ENCODE peak calls at places on chromosomes 5 and 9, in ten cellular contexts. One of them, this sample, is unnamed.

GRCh38 chr5:177071671-177072385 is 14.9 kb upstream of the FGFR4 start:
- DNase-seq in nucleus accumbens: peak
- DNase-seq in BE2C: peak
- DNase-seq in activated naive CD4-positive, alpha-beta T cell treated with anti-CD3 and anti-CD28 coated beads, Interleukin-2, amount 50 U/mL, for 16 hours: peak
- DNase-seq in psoas muscle: no peak
- DNase-seq in substantia nigra: peak
- DNase-seq in NCI-H1417: peak
- DNase-seq in DMS153: peak
- DNase-seq in amniotic stem cell: peak
- DNase-seq in hippocampal formation: peak
- DNase-seq in this sample: no peak

GRCh38 chr5:107370569-107370968 is 300.2 kb downstream of the EFNA5 start:
- DNase-seq in NCI-H1417: no peak
- DNase-seq in nucleus accumbens: no peak
- DNase-seq in amniotic stem cell: no peak
- DNase-seq in BE2C: no peak
- DNase-seq in activated naive CD4-positive, alpha-beta T cell treated with anti-CD3 and anti-CD28 coated beads, Interleukin-2, amount 50 U/mL, for 16 hours: no peak
- DNase-seq in hippocampal formation: no peak
- DNase-seq in substantia nigra: no peak
- DNase-seq in DMS153: no peak
- DNase-seq in psoas muscle: no peak
- DNase-seq in this sample: no peak

GRCh38 chr5:43038523-43038989 is 1.6 kb downstream of the ANXA2R start:
- DNase-seq in nucleus accumbens: no peak
- DNase-seq in psoas muscle: no peak
- DNase-seq in activated naive CD4-positive, alpha-beta T cell treated with anti-CD3 and anti-CD28 coated beads, Interleukin-2, amount 50 U/mL, for 16 hours: peak
- DNase-seq in DMS153: no peak
- DNase-seq in NCI-H1417: peak
- DNase-seq in BE2C: no peak
- DNase-seq in hippocampal formation: no peak
- DNase-seq in amniotic stem cell: no peak
- DNase-seq in substantia nigra: no peak
- DNase-seq in this sample: no peak

GRCh38 chr5:143557061-143557818 is 153.8 kb upstream of the NR3C1 start:
- DNase-seq in hippocampal formation: no peak
- DNase-seq in amniotic stem cell: no peak
- DNase-seq in DMS153: peak
- DNase-seq in activated naive CD4-positive, alpha-beta T cell treated with anti-CD3 and anti-CD28 coated beads, Interleukin-2, amount 50 U/mL, for 16 hours: no peak
- DNase-seq in nucleus accumbens: no peak
- DNase-seq in psoas muscle: no peak
- DNase-seq in BE2C: no peak
- DNase-seq in NCI-H1417: peak
- DNase-seq in substantia nigra: no peak
- DNase-seq in this sample: no peak

GRCh38 chr5:9288234-9288633 is 257.6 kb downstream of the SEMA5A start:
- DNase-seq in activated naive CD4-positive, alpha-beta T cell treated with anti-CD3 and anti-CD28 coated beads, Interleukin-2, amount 50 U/mL, for 16 hours: no peak
- DNase-seq in NCI-H1417: no peak
- DNase-seq in substantia nigra: peak
- DNase-seq in BE2C: no peak
- DNase-seq in DMS153: no peak
- DNase-seq in amniotic stem cell: no peak
- DNase-seq in psoas muscle: no peak
- DNase-seq in nucleus accumbens: no peak
- DNase-seq in hippocampal formation: peak
- DNase-seq in this sample: peak

GRCh38 chr9:105328872-105329728 is 84.6 kb downstream of the SLC44A1 start:
- DNase-seq in activated naive CD4-positive, alpha-beta T cell treated with anti-CD3 and anti-CD28 coated beads, Interleukin-2, amount 50 U/mL, for 16 hours: no peak
- DNase-seq in nucleus accumbens: no peak
- DNase-seq in BE2C: no peak
- DNase-seq in NCI-H1417: no peak
- DNase-seq in DMS153: no peak
- DNase-seq in amniotic stem cell: no peak
- DNase-seq in substantia nigra: no peak
- DNase-seq in psoas muscle: peak
- DNase-seq in hippocampal formation: peak
- DNase-seq in this sample: no peak

GRCh38 chr9:122125891-122126331 is 32.8 kb upstream of the TTLL11 start:
- DNase-seq in DMS153: no peak
- DNase-seq in psoas muscle: no peak
- DNase-seq in BE2C: no peak
- DNase-seq in amniotic stem cell: no peak
- DNase-seq in hippocampal formation: no peak
- DNase-seq in NCI-H1417: no peak
- DNase-seq in activated naive CD4-positive, alpha-beta T cell treated with anti-CD3 and anti-CD28 coated beads, Interleukin-2, amount 50 U/mL, for 16 hours: no peak
- DNase-seq in substantia nigra: no peak
- DNase-seq in nucleus accumbens: no peak
- DNase-seq in this sample: no peak

GRCh38 chr9:69604568-69605219 is 67.5 kb downstream of the APBA1 start:
- DNase-seq in hippocampal formation: no peak
- DNase-seq in amniotic stem cell: no peak
- DNase-seq in BE2C: no peak
- DNase-seq in DMS153: no peak
- DNase-seq in NCI-H1417: no peak
- DNase-seq in psoas muscle: no peak
- DNase-seq in substantia nigra: no peak
- DNase-seq in activated naive CD4-positive, alpha-beta T cell treated with anti-CD3 and anti-CD28 coated beads, Interleukin-2, amount 50 U/mL, for 16 hours: no peak
- DNase-seq in nucleus accumbens: no peak
- DNase-seq in this sample: no peak

GRCh38 chr5:156888520-156888919 is 38.4 kb downstream of the PPP1R2B start:
- DNase-seq in activated naive CD4-positive, alpha-beta T cell treated with anti-CD3 and anti-CD28 coated beads, Interleukin-2, amount 50 U/mL, for 16 hours: no peak
- DNase-seq in psoas muscle: no peak
- DNase-seq in amniotic stem cell: no peak
- DNase-seq in NCI-H1417: no peak
- DNase-seq in DMS153: peak
- DNase-seq in BE2C: no peak
- DNase-seq in substantia nigra: no peak
- DNase-seq in hippocampal formation: no peak
- DNase-seq in nucleus accumbens: no peak
- DNase-seq in this sample: no peak

GRCh38 chr9:137305060-137305787 is 3.2 kb upstream of the NRARP start:
- DNase-seq in nucleus accumbens: no peak
- DNase-seq in NCI-H1417: peak
- DNase-seq in hippocampal formation: no peak
- DNase-seq in BE2C: peak
- DNase-seq in substantia nigra: no peak
- DNase-seq in amniotic stem cell: no peak
- DNase-seq in DMS153: peak
- DNase-seq in psoas muscle: peak
- DNase-seq in activated naive CD4-positive, alpha-beta T cell treated with anti-CD3 and anti-CD28 coated beads, Interleukin-2, amount 50 U/mL, for 16 hours: peak
- DNase-seq in this sample: no peak

GRCh38 chr5:180172447-180173197 is 36.4 kb downstream of the RASGEF1C start:
- DNase-seq in BE2C: peak
- DNase-seq in hippocampal formation: no peak
- DNase-seq in DMS153: no peak
- DNase-seq in amniotic stem cell: no peak
- DNase-seq in psoas muscle: no peak
- DNase-seq in NCI-H1417: no peak
- DNase-seq in activated naive CD4-positive, alpha-beta T cell treated with anti-CD3 and anti-CD28 coated beads, Interleukin-2, amount 50 U/mL, for 16 hours: no peak
- DNase-seq in nucleus accumbens: no peak
- DNase-seq in substantia nigra: peak
- DNase-seq in this sample: no peak

GRCh38 chr5:171865431-171865830 is 79.8 kb downstream of the SMIM23 start:
- DNase-seq in amniotic stem cell: no peak
- DNase-seq in substantia nigra: no peak
- DNase-seq in psoas muscle: no peak
- DNase-seq in BE2C: no peak
- DNase-seq in NCI-H1417: no peak
- DNase-seq in nucleus accumbens: no peak
- DNase-seq in hippocampal formation: no peak
- DNase-seq in activated naive CD4-positive, alpha-beta T cell treated with anti-CD3 and anti-CD28 coated beads, Interleukin-2, amount 50 U/mL, for 16 hours: no peak
- DNase-seq in DMS153: no peak
- DNase-seq in this sample: no peak

GRCh38 chr9:22169732-22170131 is 160.6 kb upstream of the CDKN2B start:
- DNase-seq in activated naive CD4-positive, alpha-beta T cell treated with anti-CD3 and anti-CD28 coated beads, Interleukin-2, amount 50 U/mL, for 16 hours: no peak
- DNase-seq in nucleus accumbens: no peak
- DNase-seq in BE2C: no peak
- DNase-seq in NCI-H1417: no peak
- DNase-seq in hippocampal formation: no peak
- DNase-seq in substantia nigra: no peak
- DNase-seq in DMS153: no peak
- DNase-seq in psoas muscle: no peak
- DNase-seq in amniotic stem cell: no peak
- DNase-seq in this sample: no peak

GRCh38 chr9:109817846-109818472 is 38.0 kb downstream of the PALM2AKAP2 start:
- DNase-seq in DMS153: peak
- DNase-seq in substantia nigra: peak
- DNase-seq in hippocampal formation: peak
- DNase-seq in nucleus accumbens: no peak
- DNase-seq in NCI-H1417: peak
- DNase-seq in psoas muscle: no peak
- DNase-seq in activated naive CD4-positive, alpha-beta T cell treated with anti-CD3 and anti-CD28 coated beads, Interleukin-2, amount 50 U/mL, for 16 hours: no peak
- DNase-seq in BE2C: peak
- DNase-seq in amniotic stem cell: peak
- DNase-seq in this sample: no peak

GRCh38 chr5:132714456-132715307 is 22.7 kb downstream of the KIF3A start:
- DNase-seq in BE2C: no peak
- DNase-seq in substantia nigra: no peak
- DNase-seq in nucleus accumbens: no peak
- DNase-seq in hippocampal formation: no peak
- DNase-seq in psoas muscle: no peak
- DNase-seq in activated naive CD4-positive, alpha-beta T cell treated with anti-CD3 and anti-CD28 coated beads, Interleukin-2, amount 50 U/mL, for 16 hours: no peak
- DNase-seq in DMS153: no peak
- DNase-seq in NCI-H1417: no peak
- DNase-seq in amniotic stem cell: no peak
- DNase-seq in this sample: no peak

GRCh38 chr5:137078171-137078665 is 420.9 kb downstream of the SPOCK1 start:
- DNase-seq in activated naive CD4-positive, alpha-beta T cell treated with anti-CD3 and anti-CD28 coated beads, Interleukin-2, amount 50 U/mL, for 16 hours: no peak
- DNase-seq in hippocampal formation: no peak
- DNase-seq in nucleus accumbens: no peak
- DNase-seq in substantia nigra: no peak
- DNase-seq in DMS153: peak
- DNase-seq in NCI-H1417: no peak
- DNase-seq in psoas muscle: no peak
- DNase-seq in amniotic stem cell: no peak
- DNase-seq in BE2C: no peak
- DNase-seq in this sample: no peak

GRCh38 chr9:89701221-89701798 is 96.5 kb downstream of the GADD45G start:
- DNase-seq in DMS153: no peak
- DNase-seq in NCI-H1417: no peak
- DNase-seq in nucleus accumbens: no peak
- DNase-seq in activated naive CD4-positive, alpha-beta T cell treated with anti-CD3 and anti-CD28 coated beads, Interleukin-2, amount 50 U/mL, for 16 hours: peak
- DNase-seq in amniotic stem cell: no peak
- DNase-seq in hippocampal formation: no peak
- DNase-seq in psoas muscle: no peak
- DNase-seq in BE2C: no peak
- DNase-seq in substantia nigra: no peak
- DNase-seq in this sample: no peak

GRCh38 chr5:1508679-1509290 is 15.0 kb downstream of the LPCAT1 start:
- DNase-seq in nucleus accumbens: no peak
- DNase-seq in substantia nigra: no peak
- DNase-seq in amniotic stem cell: no peak
- DNase-seq in NCI-H1417: no peak
- DNase-seq in DMS153: no peak
- DNase-seq in psoas muscle: peak
- DNase-seq in hippocampal formation: no peak
- DNase-seq in activated naive CD4-positive, alpha-beta T cell treated with anti-CD3 and anti-CD28 coated beads, Interleukin-2, amount 50 U/mL, for 16 hours: peak
- DNase-seq in BE2C: peak
- DNase-seq in this sample: peak

GRCh38 chr9:70408393-70409040 is 5.9 kb downstream of the KLF9 start:
- DNase-seq in activated naive CD4-positive, alpha-beta T cell treated with anti-CD3 and anti-CD28 coated beads, Interleukin-2, amount 50 U/mL, for 16 hours: no peak
- DNase-seq in hippocampal formation: no peak
- DNase-seq in substantia nigra: no peak
- DNase-seq in BE2C: no peak
- DNase-seq in psoas muscle: no peak
- DNase-seq in NCI-H1417: no peak
- DNase-seq in amniotic stem cell: no peak
- DNase-seq in nucleus accumbens: no peak
- DNase-seq in DMS153: no peak
- DNase-seq in this sample: no peak

GRCh38 chr5:159133041-159133741 is 33.5 kb upstream of the EBF1 start:
- DNase-seq in DMS153: no peak
- DNase-seq in nucleus accumbens: no peak
- DNase-seq in NCI-H1417: peak
- DNase-seq in psoas muscle: no peak
- DNase-seq in hippocampal formation: peak
- DNase-seq in amniotic stem cell: peak
- DNase-seq in substantia nigra: no peak
- DNase-seq in activated naive CD4-positive, alpha-beta T cell treated with anti-CD3 and anti-CD28 coated beads, Interleukin-2, amount 50 U/mL, for 16 hours: no peak
- DNase-seq in BE2C: peak
- DNase-seq in this sample: no peak

GRCh38 chr5:127028822-127029457 is 1.4 kb downstream of the MARCHF3 start:
- DNase-seq in amniotic stem cell: no peak
- DNase-seq in BE2C: peak
- DNase-seq in DMS153: no peak
- DNase-seq in nucleus accumbens: peak
- DNase-seq in psoas muscle: no peak
- DNase-seq in activated naive CD4-positive, alpha-beta T cell treated with anti-CD3 and anti-CD28 coated beads, Interleukin-2, amount 50 U/mL, for 16 hours: no peak
- DNase-seq in hippocampal formation: no peak
- DNase-seq in NCI-H1417: peak
- DNase-seq in substantia nigra: no peak
- DNase-seq in this sample: no peak

GRCh38 chr9:80954521-80954920 is 734.8 kb downstream of the TLE1 start:
- DNase-seq in NCI-H1417: no peak
- DNase-seq in activated naive CD4-positive, alpha-beta T cell treated with anti-CD3 and anti-CD28 coated beads, Interleukin-2, amount 50 U/mL, for 16 hours: no peak
- DNase-seq in hippocampal formation: no peak
- DNase-seq in DMS153: peak
- DNase-seq in nucleus accumbens: no peak
- DNase-seq in psoas muscle: no peak
- DNase-seq in BE2C: no peak
- DNase-seq in substantia nigra: no peak
- DNase-seq in amniotic stem cell: no peak
- DNase-seq in this sample: no peak

GRCh38 chr9:77750981-77751340 is 102.8 kb upstream of the GNA14 start:
- DNase-seq in activated naive CD4-positive, alpha-beta T cell treated with anti-CD3 and anti-CD28 coated beads, Interleukin-2, amount 50 U/mL, for 16 hours: no peak
- DNase-seq in NCI-H1417: no peak
- DNase-seq in DMS153: no peak
- DNase-seq in amniotic stem cell: no peak
- DNase-seq in substantia nigra: no peak
- DNase-seq in hippocampal formation: no peak
- DNase-seq in BE2C: peak
- DNase-seq in psoas muscle: no peak
- DNase-seq in nucleus accumbens: no peak
- DNase-seq in this sample: no peak

GRCh38 chr9:107504585-107505455 is 15.3 kb upstream of the KLF4 start:
- DNase-seq in NCI-H1417: no peak
- DNase-seq in amniotic stem cell: peak
- DNase-seq in hippocampal formation: no peak
- DNase-seq in DMS153: peak
- DNase-seq in nucleus accumbens: no peak
- DNase-seq in BE2C: no peak
- DNase-seq in substantia nigra: no peak
- DNase-seq in psoas muscle: no peak
- DNase-seq in activated naive CD4-positive, alpha-beta T cell treated with anti-CD3 and anti-CD28 coated beads, Interleukin-2, amount 50 U/mL, for 16 hours: no peak
- DNase-seq in this sample: peak

GRCh38 chr9:96686638-96687335 is 31.7 kb upstream of the PRXL2C start:
- DNase-seq in BE2C: peak
- DNase-seq in hippocampal formation: peak
- DNase-seq in activated naive CD4-positive, alpha-beta T cell treated with anti-CD3 and anti-CD28 coated beads, Interleukin-2, amount 50 U/mL, for 16 hours: peak
- DNase-seq in psoas muscle: peak
- DNase-seq in DMS153: peak
- DNase-seq in NCI-H1417: peak
- DNase-seq in substantia nigra: peak
- DNase-seq in nucleus accumbens: peak
- DNase-seq in amniotic stem cell: peak
- DNase-seq in this sample: peak

GRCh38 chr5:38414348-38414747 is 142.1 kb downstream of the LIFR start:
- DNase-seq in DMS153: no peak
- DNase-seq in amniotic stem cell: peak
- DNase-seq in activated naive CD4-positive, alpha-beta T cell treated with anti-CD3 and anti-CD28 coated beads, Interleukin-2, amount 50 U/mL, for 16 hours: no peak
- DNase-seq in hippocampal formation: no peak
- DNase-seq in nucleus accumbens: no peak
- DNase-seq in BE2C: no peak
- DNase-seq in NCI-H1417: no peak
- DNase-seq in psoas muscle: no peak
- DNase-seq in substantia nigra: no peak
- DNase-seq in this sample: no peak

GRCh38 chr9:118331622-118332045 is 627.4 kb downstream of the TLR4 start:
- DNase-seq in BE2C: no peak
- DNase-seq in nucleus accumbens: no peak
- DNase-seq in DMS153: no peak
- DNase-seq in substantia nigra: no peak
- DNase-seq in psoas muscle: no peak
- DNase-seq in amniotic stem cell: no peak
- DNase-seq in activated naive CD4-positive, alpha-beta T cell treated with anti-CD3 and anti-CD28 coated beads, Interleukin-2, amount 50 U/mL, for 16 hours: no peak
- DNase-seq in NCI-H1417: no peak
- DNase-seq in hippocampal formation: no peak
- DNase-seq in this sample: no peak

GRCh38 chr9:15306068-15306756 is 804 bp downstream of the TTC39B start:
- DNase-seq in psoas muscle: peak
- DNase-seq in DMS153: peak
- DNase-seq in hippocampal formation: no peak
- DNase-seq in BE2C: peak
- DNase-seq in activated naive CD4-positive, alpha-beta T cell treated with anti-CD3 and anti-CD28 coated beads, Interleukin-2, amount 50 U/mL, for 16 hours: peak
- DNase-seq in nucleus accumbens: no peak
- DNase-seq in NCI-H1417: peak
- DNase-seq in substantia nigra: peak
- DNase-seq in amniotic stem cell: peak
- DNase-seq in this sample: peak